ENCODE peak calls at places on chromosomes 16 and 17, in seven cellular contexts. D, T, V, I, X, Q and O are unnamed samples.

GRCh38 chr17:17506893-17507464 is 10.8 kb upstream of the RASD1 start:
- DNase-seq in D (peak), V (no peak), Q (no peak), X (peak), T (peak), I (no peak), O (no peak)

GRCh38 chr17:34098712-34099111 is 156.4 kb upstream of the CCL2 start:
- DNase-seq in T (no peak), D (no peak), Q (no peak), I (no peak), V (no peak), X (no peak), O (no peak)

GRCh38 chr17:78965369-78965982 is 14.2 kb downstream of the LGALS3BP start:
- DNase-seq in Q (no peak), D (no peak), I (no peak), T (no peak), V (no peak), X (peak), O (no peak)

GRCh38 chr16:21590287-21590686 is 9.1 kb upstream of the METTL9 start:
- DNase-seq in T (no peak), X (no peak), Q (no peak), V (peak), I (no peak), D (no peak), O (no peak)

GRCh38 chr16:89601906-89602272 is 11.6 kb upstream of the DPEP1 start:
- DNase-seq in X (no peak), T (no peak), D (no peak), I (no peak), V (no peak), Q (no peak), O (no peak)

GRCh38 chr16:88084881-88085280 is 133.6 kb downstream of the BANP start:
- DNase-seq in D (no peak), T (no peak), Q (peak), V (no peak), X (no peak), I (no peak), O (peak)

GRCh38 chr16:55542459-55543082 is 23.9 kb upstream of the CAPNS2 start:
- DNase-seq in D (no peak), X (no peak), V (peak), T (no peak), Q (peak), I (no peak), O (peak)

GRCh38 chr17:81573794-81574642 is 21.9 kb upstream of the FAAP100 start:
- DNase-seq in T (no peak), D (no peak), I (no peak), X (no peak), Q (no peak), V (no peak), O (no peak)

GRCh38 chr17:37768438-37768837 is 23.6 kb upstream of the HNF1B start:
- DNase-seq in T (no peak), X (no peak), Q (no peak), V (no peak), I (no peak), D (no peak), O (no peak)

GRCh38 chr17:1577657-1578428 is 15.3 kb upstream of the PITPNA start:
- DNase-seq in Q (no peak), D (no peak), I (no peak), T (no peak), V (peak), X (no peak), O (no peak)

GRCh38 chr17:77433385-77434135 is 292.8 kb downstream of the SEC14L1 start:
- DNase-seq in Q (no peak), D (no peak), T (no peak), I (peak), V (no peak), X (no peak), O (no peak)